ENCODE peak calls at places on chromosomes 2 and 18, in nine cellular contexts. O is heart left ventricle, N is uterus, D is PC-9, A is GM12865, I is fibroblast of lung, J is choroid plexus epithelial cell, E is neural progenitor cell, F is epithelial cell of esophagus. K is an unnamed sample.

GRCh38 chr18:68445131-68445530 is 269.8 kb downstream of the TMX3 start:
- DNase-seq in O (no peak), N (no peak), D (no peak), A (no peak), I (no peak), J (no peak), E (no peak), F (no peak), K (no peak)

GRCh38 chr2:108396845-108397244 is 19.1 kb downstream of the SULT1C4 start:
- DNase-seq in O (no peak), N (no peak), D (peak; percentile 4), A (peak; percentile 39), I (peak; percentile 54), J (peak; percentile 71), E (peak; percentile 13), F (peak; percentile 38), K (peak; percentile 70)

GRCh38 chr2:24926602-24927252 is 6.7 kb upstream of the ADCY3 start:
- DNase-seq in O (peak; percentile 62), N (peak; percentile 70), D (no peak), A (peak; percentile 33), I (peak; percentile 34), J (peak; percentile 59), E (peak; percentile 41), F (peak; percentile 59), K (peak; percentile 18)

GRCh38 chr18:42413870-42414269 is 458.8 kb downstream of the PIK3C3 start:
- DNase-seq in O (no peak), N (no peak), D (no peak), A (no peak), I (peak; percentile 0), J (peak; percentile 43), E (no peak), F (no peak), K (peak; percentile 11)

GRCh38 chr2:43657241-43657640 is 19.0 kb downstream of the C1GALT1C1L start:
- DNase-seq in O (no peak), N (no peak), D (no peak), A (no peak), I (no peak), J (no peak), E (no peak), F (peak; percentile 39), K (no peak)

GRCh38 chr2:104853926-104854506 is at the start of gene POU3F3:
- DNase-seq in O (peak; percentile 52), N (peak; percentile 29), D (no peak), A (peak; percentile 37), I (peak; percentile 21), J (peak; percentile 69), E (peak; percentile 97), F (no peak), K (no peak)

GRCh38 chr2:206353685-206354084 is 79.2 kb downstream of the ZDBF2 start:
- DNase-seq in O (no peak), N (no peak), D (no peak), A (peak; percentile 35), I (no peak), J (peak; percentile 7), E (no peak), F (no peak), K (no peak)

GRCh38 chr2:133171396-133172004 is 396.8 kb downstream of the NCKAP5 start:
- DNase-seq in O (no peak), N (no peak), D (peak; percentile 1), A (peak; percentile 55), I (peak; percentile 79), J (peak; percentile 81), E (peak; percentile 70), F (peak; percentile 68), K (peak; percentile 81)

GRCh38 chr2:172065086-172065485 is 20.2 kb upstream of the DLX1 start:
- DNase-seq in O (no peak), N (no peak), D (no peak), A (no peak), I (no peak), J (no peak), E (no peak), F (peak; percentile 56), K (no peak)
- H3K4me3 ChIP-seq in O (no peak overlapping the region), N (no peak overlapping the region), D (no peak overlapping the region), A (no peak overlapping the region), I (no peak overlapping the region), J (no peak overlapping the region), E (no peak overlapping the region), F (no peak overlapping the region), K (no peak overlapping the region)

GRCh38 chr2:54054774-54055173 is 60.6 kb upstream of the ACYP2 start:
- DNase-seq in O (no peak), N (no peak), D (no peak), A (no peak), I (no peak), J (no peak), E (no peak), F (no peak), K (no peak)

GRCh38 chr2:54053830-54054229 is 61.6 kb upstream of the ACYP2 start:
- DNase-seq in O (no peak), N (no peak), D (no peak), A (peak; percentile 31), I (no peak), J (no peak), E (no peak), F (no peak), K (peak; percentile 14)

GRCh38 chr2:54050445-54050844 is 65.0 kb upstream of the ACYP2 start:
- DNase-seq in O (no peak), N (no peak), D (no peak), A (no peak), I (no peak), J (no peak), E (no peak), F (no peak), K (no peak)

GRCh38 chr2:54054271-54054670 is 61.1 kb upstream of the ACYP2 start:
- DNase-seq in O (no peak), N (no peak), D (no peak), A (peak; percentile 75), I (no peak), J (no peak), E (no peak), F (no peak), K (no peak)

GRCh38 chr2:54052825-54053718 is 62.3 kb upstream of the ACYP2 start:
- DNase-seq in O (no peak), N (no peak), D (no peak), A (peak; percentile 33), I (no peak), J (no peak), E (peak; percentile 15), F (peak; percentile 42), K (no peak)
- TF ChIP-seq CTCF in O (peak; percentile 7), N (no peak), D (no peak), A (peak; percentile 21), I (no peak), J (peak; percentile 46), E (peak; percentile 35), F (peak; percentile 11), K (peak; percentile 36)

DNA sequence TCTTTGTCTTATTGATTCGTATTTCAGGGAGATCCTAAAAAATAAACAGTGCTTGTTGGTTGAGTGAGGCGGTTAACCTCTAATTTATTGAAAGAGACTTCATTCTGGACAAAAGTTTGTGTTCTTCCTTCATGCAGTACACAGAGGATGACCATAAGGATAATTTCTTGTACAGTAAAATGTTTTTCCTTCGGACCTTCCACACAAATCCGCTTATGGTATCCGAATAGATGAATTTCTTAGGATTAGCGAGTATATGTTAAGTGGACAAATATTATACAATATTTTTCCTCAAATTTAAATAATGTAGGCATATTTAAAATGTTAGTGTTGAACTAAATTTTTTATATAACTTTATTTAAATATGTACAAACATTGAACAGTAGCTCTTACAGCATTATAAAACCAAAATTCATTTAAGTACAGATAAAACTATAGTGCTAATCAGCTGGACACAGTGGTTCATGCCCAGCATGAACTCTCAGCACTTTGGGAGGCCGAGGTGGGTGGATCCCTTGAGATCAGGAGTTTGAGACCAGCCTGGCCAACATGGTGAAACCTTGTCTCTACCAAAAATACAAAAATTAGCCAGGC is 84.4 kb downstream of the LPIN1 start:
- DNase-seq in O (peak; percentile 0), N (no peak), D (no peak), A (no peak), I (no peak), J (no peak), E (no peak), F (no peak), K (no peak)
- H3K4me3 ChIP-seq in O (no peak overlapping the region), N (peak overlapping the region; percentile 11), D (peak overlapping the region; percentile 44), A (no peak overlapping the region), I (peak overlapping the region; percentile 54), J (peak overlapping the region; percentile 15), E (no peak overlapping the region), F (no peak overlapping the region), K (peak overlapping the region; percentile 45)

GRCh38 chr2:174577967-174578589 is 19.5 kb downstream of the WIPF1 start:
- DNase-seq in O (no peak), N (no peak), D (peak; percentile 19), A (peak; percentile 72), I (peak; percentile 78), J (peak; percentile 87), E (peak; percentile 38), F (peak; percentile 57), K (peak; percentile 81)
- TF ChIP-seq CTCF in O (peak; percentile 54), N (no peak), D (peak; percentile 62), A (peak; percentile 58), I (peak; percentile 70), J (peak; percentile 85), E (peak; percentile 51), F (peak; percentile 50), K (peak; percentile 82)

GRCh38 chr2:217512259-217512658 is 490.5 kb downstream of the TNS1 start:
- DNase-seq in O (no peak), N (no peak), D (no peak), A (no peak), I (no peak), J (no peak), E (no peak), F (no peak), K (no peak)

GRCh38 chr2:217513256-217513655 is 489.5 kb downstream of the TNS1 start:
- DNase-seq in O (no peak), N (no peak), D (no peak), A (no peak), I (no peak), J (no peak), E (no peak), F (no peak), K (no peak)

GRCh38 chr2:217511850-217512249 is 490.9 kb downstream of the TNS1 start:
- DNase-seq in O (no peak), N (no peak), D (no peak), A (no peak), I (no peak), J (no peak), E (no peak), F (no peak), K (no peak)

GRCh38 chr2:217512728-217513127 is 490.1 kb downstream of the TNS1 start:
- DNase-seq in O (no peak), N (no peak), D (no peak), A (no peak), I (no peak), J (no peak), E (no peak), F (no peak), K (no peak)

DNA sequence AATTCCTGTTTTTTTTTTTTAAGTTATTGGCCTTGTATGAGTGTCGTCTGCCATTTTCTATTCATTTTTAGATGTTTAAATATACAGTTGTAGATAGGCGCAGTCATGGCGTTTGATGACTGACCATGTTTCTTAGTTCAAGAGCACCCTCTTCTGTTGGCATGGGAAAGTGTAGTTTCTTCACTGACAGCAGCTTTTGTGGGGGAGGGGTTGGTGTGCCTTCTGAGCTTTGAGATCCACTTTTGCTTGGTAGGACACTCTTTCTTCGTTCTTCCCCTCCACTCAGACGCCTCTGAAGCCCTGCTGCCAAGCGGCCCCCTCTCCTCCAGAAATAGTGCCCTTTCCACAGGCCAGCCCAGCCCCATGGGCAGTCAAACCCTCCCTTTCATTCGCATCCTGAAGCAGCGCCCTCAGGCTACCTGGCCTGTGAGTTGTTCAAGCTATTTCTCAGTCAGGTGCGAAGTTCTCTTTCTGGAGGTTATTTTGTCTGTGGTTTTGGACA is 492.0 kb downstream of the TNS1 start:
- DNase-seq in O (peak; percentile 66), N (peak; percentile 78), D (peak; percentile 74), A (peak; percentile 79), I (peak; percentile 94), J (peak; percentile 95), E (peak; percentile 87), F (peak; percentile 84), K (peak; percentile 92)
- H3K4me3 ChIP-seq in O (no peak overlapping the region), N (no peak overlapping the region), D (no peak overlapping the region), A (no peak overlapping the region), I (no peak overlapping the region), J (no peak overlapping the region), E (no peak overlapping the region), F (no peak overlapping the region), K (no peak overlapping the region)